ENCODE peak calls at places on chromosomes 11 and 22, in four cellular contexts. T, Z, D and U are unnamed samples.

GRCh38 chr11:82718307-82718706 is 15.4 kb downstream of the FAM181B start:
- DNase-seq in T (peak), D (peak), Z (peak), U (peak)

GRCh38 chr11:63478896-63479295 is 12.1 kb downstream of the PLAAT5 start:
- DNase-seq in Z (peak), T (peak), D (peak), U (peak)

GRCh38 chr11:123197711-123198110 is 2.7 kb upstream of the CLMP start:
- DNase-seq in Z (peak), T (no peak), D (no peak), U (peak)

GRCh38 chr11:27471067-27471587 is 1.5 kb downstream of the LGR4 start:
- DNase-seq in Z (no peak), T (no peak), D (no peak), U (peak)

GRCh38 chr11:73388241-73389133 is 12.3 kb downstream of the RELT start:
- DNase-seq in T (no peak), Z (no peak), D (no peak), U (no peak)

GRCh38 chr22:22759371-22759770 is 115.0 kb downstream of the GGTLC2 start:
- DNase-seq in D (no peak), Z (no peak), T (no peak), U (no peak)

GRCh38 chr11:2748061-2748813 is 48.4 kb upstream of the KCNQ1OT1 start:
- DNase-seq in T (no peak), Z (no peak), D (no peak), U (no peak)

GRCh38 chr22:46477967-46478635 is 59.3 kb downstream of the CELSR1 start:
- DNase-seq in Z (no peak), D (no peak), T (no peak), U (no peak)

GRCh38 chr11:124745835-124746620 is 6.0 kb downstream of the VSIG2 start:
- DNase-seq in T (peak), D (no peak), Z (no peak), U (peak)

GRCh38 chr11:86869531-86869930 is 69.2 kb downstream of the PRSS23 start:
- DNase-seq in T (no peak), D (no peak), Z (peak), U (no peak)

GRCh38 chr11:116611998-116612620 is 160.7 kb downstream of the BUD13 start:
- DNase-seq in T (no peak), Z (no peak), D (no peak), U (no peak)

GRCh38 chr11:73239571-73240189 is 21.6 kb downstream of the P2RY2 start:
- DNase-seq in D (no peak), Z (no peak), T (no peak), U (no peak)

GRCh38 chr11:128898580-128899344 is 7.6 kb downstream of the KCNJ5 start:
- DNase-seq in T (no peak), Z (peak), D (no peak), U (peak)

GRCh38 chr11:96188625-96189006 is 154.4 kb downstream of the MAML2 start:
- DNase-seq in T (no peak), D (no peak), Z (peak), U (peak)

GRCh38 chr22:24996420-24996952 is 44.0 kb downstream of the KIAA1671 start:
- DNase-seq in D (peak), T (peak), Z (no peak), U (no peak)

GRCh38 chr22:46592390-46592872 is 27.8 kb upstream of the GRAMD4 start:
- DNase-seq in D (no peak), Z (peak), T (no peak), U (no peak)

GRCh38 chr11:62805991-62806441 is 776 bp upstream of the NXF1 start:
- DNase-seq in Z (no peak), T (no peak), D (no peak), U (no peak)

GRCh38 chr11:134037093-134037908 is 31.6 kb upstream of the JAM3 start:
- DNase-seq in D (no peak), T (peak), Z (peak), U (peak)

GRCh38 chr11:96211433-96211832 is 131.6 kb downstream of the MAML2 start:
- DNase-seq in D (no peak), T (no peak), Z (no peak), U (no peak)

GRCh38 chr22:17110791-17111550 is 10.2 kb downstream of the TMEM121B start:
- DNase-seq in T (no peak), Z (no peak), D (no peak), U (no peak)

GRCh38 chr11:116791002-116791812 is 472 bp downstream of the APOA5 start:
- DNase-seq in D (peak), Z (peak), T (peak), U (peak)

GRCh38 chr11:128469220-128469619 is 118.1 kb downstream of the ETS1 start:
- DNase-seq in D (no peak), Z (no peak), T (no peak), U (no peak)

GRCh38 chr22:49918911-49919881 is 762 bp downstream of the CRELD2 start:
- DNase-seq in T (no peak), Z (no peak), D (no peak), U (no peak)

GRCh38 chr11:132036751-132037466 is 666.5 kb downstream of the NTM start:
- DNase-seq in Z (peak), D (no peak), T (no peak), U (no peak)

GRCh38 chr22:37260939-37261338 is 16.9 kb upstream of the RAC2 start:
- DNase-seq in T (peak), Z (peak), D (peak), U (peak)

GRCh38 chr11:63769044-63769718 is 606 bp upstream of the ZFTA start:
- DNase-seq in D (peak), Z (no peak), T (peak), U (peak)

GRCh38 chr11:101096036-101096704 is 33.4 kb downstream of the PGR start:
- DNase-seq in D (no peak), T (no peak), Z (no peak), U (no peak)

GRCh38 chr11:98561216-98561615 is 459.5 kb upstream of the CNTN5 start:
- DNase-seq in D (no peak), Z (no peak), T (no peak), U (no peak)

GRCh38 chr11:116413861-116414260 is 358.9 kb downstream of the BUD13 start:
- DNase-seq in T (no peak), Z (no peak), D (no peak), U (no peak)

GRCh38 chr11:82980292-82980691 is 78.8 kb downstream of the DDIAS start:
- DNase-seq in D (no peak), T (no peak), Z (peak), U (no peak)

GRCh38 chr11:18936002-18936673 is 3.1 kb downstream of the MRGPRX1 start:
- DNase-seq in Z (no peak), T (peak), D (no peak), U (peak)

DNA sequence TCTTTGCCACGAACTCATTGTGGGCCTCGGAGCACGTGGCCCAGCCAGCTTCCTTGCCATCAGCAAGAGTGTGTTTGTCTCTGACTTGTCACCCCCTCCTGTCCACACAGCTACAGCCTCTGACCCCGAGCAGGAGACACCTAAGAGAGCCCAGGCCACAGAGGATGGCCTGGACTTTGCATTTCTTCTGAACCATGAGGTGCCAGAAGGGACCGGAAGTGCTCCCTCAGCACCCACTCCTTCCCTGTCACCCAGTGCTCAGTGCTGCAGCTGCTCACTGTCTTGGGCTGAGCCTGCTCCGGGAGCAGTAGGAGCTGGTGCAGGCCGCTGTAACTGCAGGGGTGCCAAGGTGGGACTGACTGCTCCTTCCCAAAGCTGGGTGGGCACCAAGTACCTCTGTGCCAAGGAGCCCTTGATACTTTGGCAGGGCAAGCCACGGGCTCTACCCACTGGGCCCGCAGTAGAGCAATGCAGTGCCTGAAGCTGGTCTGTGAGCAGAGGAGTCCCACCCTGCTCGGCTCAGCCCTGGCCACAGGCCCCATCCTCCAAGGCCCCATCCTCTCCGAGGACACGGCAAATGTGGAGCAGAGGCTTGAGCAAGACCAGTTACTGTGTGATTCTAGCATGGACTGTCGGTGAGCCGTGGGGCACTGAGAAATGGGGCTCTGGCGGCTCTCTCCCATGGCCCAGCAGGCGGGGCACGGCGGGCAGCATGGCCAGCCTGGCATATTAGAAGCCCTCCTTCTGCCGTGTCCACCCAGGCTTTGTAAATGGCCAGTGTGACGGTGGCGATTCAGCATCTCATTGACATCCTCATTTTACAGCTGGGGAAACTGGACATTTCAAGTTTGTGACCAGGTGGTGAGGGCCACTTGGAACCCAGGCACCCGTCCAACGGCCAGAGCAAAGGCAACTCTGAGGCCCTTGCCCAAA is 6.3 kb downstream of the GRK2 start:
- DNase-seq in Z (no peak), D (no peak), T (no peak), U (no peak)
- H3K4me2 ChIP-seq in Z (no peak), D (no peak), T (no peak), U (no peak)

DNA sequence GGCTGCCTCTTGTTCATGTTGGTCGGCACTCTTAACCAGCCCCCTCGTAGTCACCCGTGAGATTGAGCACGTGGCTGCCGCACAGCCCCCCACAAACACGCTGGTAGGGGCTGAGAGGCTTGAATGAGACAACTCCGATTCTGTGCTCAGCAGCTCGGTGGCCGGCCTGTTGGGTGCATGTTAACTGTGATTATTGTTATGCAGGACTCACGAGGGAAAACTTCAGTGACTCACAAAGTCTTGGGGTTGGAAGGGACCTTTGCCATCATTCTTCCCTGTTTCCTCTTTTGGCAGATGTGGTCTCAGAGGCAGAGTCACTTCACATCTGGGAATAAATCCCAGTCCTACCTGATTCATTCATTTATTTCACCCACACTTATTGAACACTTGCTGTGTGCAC is 75.2 kb downstream of the ADAMTS15 start:
- DNase-seq in T (no peak), Z (peak), D (no peak), U (peak)
- H4K91ac ChIP-seq in T (no peak), Z (peak), D (no peak), U (no peak)

GRCh38 chr22:38753894-38754246 is 1.9 kb downstream of the SUN2 start:
- DNase-seq in T (no peak), D (no peak), Z (no peak), U (peak)
- H3K4me2 ChIP-seq in T (peak), D (no peak), Z (peak), U (peak)

GRCh38 chr11:68857037-68857586 is 15.4 kb upstream of the CPT1A start:
- DNase-seq in D (no peak), T (no peak), Z (no peak), U (no peak)

GRCh38 chr11:68859123-68859522 is 17.4 kb upstream of the CPT1A start:
- DNase-seq in D (no peak), T (no peak), Z (no peak), U (peak)

GRCh38 chr11:68854273-68854958 is 12.7 kb upstream of the CPT1A start:
- DNase-seq in Z (no peak), D (no peak), T (peak), U (no peak)

GRCh38 chr11:68852628-68853027 is 10.9 kb upstream of the CPT1A start:
- DNase-seq in T (no peak), D (no peak), Z (no peak), U (no peak)

GRCh38 chr11:68855205-68855978 is 13.7 kb upstream of the CPT1A start:
- DNase-seq in T (peak), Z (peak), D (no peak), U (no peak)
- H4K91ac ChIP-seq in T (no peak), Z (no peak), D (no peak), U (no peak)

DNA sequence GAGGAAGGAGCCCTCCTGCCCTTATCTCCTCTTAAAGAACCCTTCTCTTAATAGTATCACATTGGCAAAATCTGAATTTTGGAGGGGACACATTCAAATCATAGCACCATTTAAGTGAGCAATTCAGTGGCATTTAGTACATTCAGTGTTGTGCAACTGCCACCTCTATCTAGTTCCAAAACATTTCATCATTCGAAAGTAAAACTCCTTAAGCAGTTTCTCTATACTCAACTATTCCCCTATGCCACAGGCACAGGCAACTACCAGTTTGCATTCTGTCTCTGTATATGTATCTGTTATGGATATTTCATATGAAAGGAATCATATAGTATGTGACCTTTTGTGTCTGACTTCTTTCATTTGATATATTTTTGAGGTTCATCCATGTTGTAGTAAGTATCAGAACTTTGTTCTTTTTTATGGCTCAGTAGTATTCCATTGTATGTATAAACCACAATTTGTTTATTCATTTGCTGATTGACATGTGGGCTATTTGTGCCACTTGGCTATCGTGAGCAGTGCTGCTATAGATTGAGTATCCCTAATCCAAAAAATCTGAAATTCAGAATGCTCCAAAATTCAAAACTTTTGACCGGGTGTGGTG is 22.9 kb downstream of the FAR1 start:
- DNase-seq in D (no peak), T (no peak), Z (no peak), U (peak)
- H3K4me2 ChIP-seq in D (no peak), T (no peak), Z (no peak), U (no peak)

DNA sequence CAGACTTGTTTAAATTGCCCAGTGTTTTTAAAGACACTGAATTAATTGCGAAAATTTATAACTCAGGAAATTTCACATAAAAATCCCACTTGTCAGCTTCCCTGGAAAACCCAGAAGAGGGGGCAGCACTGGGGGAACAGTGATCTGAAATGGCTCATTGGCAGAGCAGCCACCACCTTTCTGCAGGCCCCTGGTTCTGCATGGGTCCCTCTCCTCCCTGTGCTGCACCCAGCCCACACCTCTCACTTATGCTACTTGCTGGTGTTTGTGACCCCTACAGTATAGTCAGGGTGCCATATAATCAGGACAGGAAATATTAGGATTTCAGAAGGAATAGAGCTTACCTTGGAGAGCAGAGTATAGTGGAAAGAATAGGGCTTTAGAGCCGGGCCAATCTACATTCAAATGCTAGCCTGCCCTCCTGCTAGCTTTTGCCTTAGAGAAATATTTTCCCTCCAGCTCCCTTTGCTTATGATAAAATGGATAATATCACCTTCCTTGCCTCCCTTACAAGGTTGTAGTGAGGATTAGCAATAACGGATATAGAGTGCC is 28.5 kb upstream of the C11orf96 start:
- DNase-seq in T (no peak), Z (no peak), D (no peak), U (no peak)
- H4K91ac ChIP-seq in T (no peak), Z (no peak), D (no peak), U (no peak)

GRCh38 chr11:11312738-11313137 is 40.3 kb downstream of the CSNK2A3 start:
- DNase-seq in T (no peak), D (no peak), Z (no peak), U (no peak)

GRCh38 chr11:11308249-11308648 is 44.8 kb downstream of the CSNK2A3 start:
- DNase-seq in T (no peak), Z (no peak), D (no peak), U (no peak)

GRCh38 chr11:11313426-11313825 is 39.6 kb downstream of the CSNK2A3 start:
- DNase-seq in D (no peak), T (no peak), Z (peak), U (peak)

GRCh38 chr11:11309906-11310305 is 43.1 kb downstream of the CSNK2A3 start:
- DNase-seq in T (no peak), D (no peak), Z (no peak), U (no peak)

DNA sequence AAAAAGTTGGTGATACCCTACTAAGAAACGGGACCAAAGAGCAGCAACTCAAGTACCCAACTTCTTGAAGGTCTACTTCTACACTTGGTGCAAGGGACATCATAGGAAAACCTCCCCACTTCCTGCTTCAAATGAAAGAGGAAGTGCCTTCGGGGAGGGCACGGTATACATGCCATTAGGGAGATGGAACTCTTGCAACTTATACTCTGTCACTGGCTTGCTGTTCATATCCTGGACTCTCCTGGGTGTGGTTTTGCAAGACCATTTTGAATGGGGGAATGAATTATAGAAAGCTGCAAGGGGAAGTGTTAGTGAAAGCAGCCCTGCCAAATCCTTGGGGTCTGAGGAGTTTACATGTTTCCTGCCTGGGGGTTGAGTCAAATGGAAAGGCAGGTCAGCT is 41.9 kb downstream of the CSNK2A3 start:
- DNase-seq in T (no peak), D (no peak), Z (no peak), U (peak)
- H3K4me2 ChIP-seq in T (no peak), D (no peak), Z (no peak), U (no peak)

GRCh38 chr22:48838846-48839730 is 988.6 kb downstream of the BRD1 start:
- DNase-seq in T (no peak), D (no peak), Z (no peak), U (no peak)
- H4K91ac ChIP-seq in T (peak), D (no peak), Z (no peak), U (no peak)